ENCODE peak calls at places on chromosomes 12 and 14, in nine cellular contexts. Z, V, E, D, Y, O, R, A and U are unnamed samples.

GRCh38 chr12:93348568-93349435 is 28.9 kb upstream of the NUDT4 start:
- DNase-seq in R (no peak), O (no peak), V (no peak), D (no peak), E (no peak), Z (no peak), Y (peak), A (no peak), U (no peak)

GRCh38 chr12:96985515-96986362 is 78.7 kb downstream of the NEDD1 start:
- DNase-seq in A (no peak), Y (no peak), D (no peak), O (no peak), E (peak), R (peak), V (peak), Z (no peak), U (peak)

GRCh38 chr14:96117101-96117897 is 78.1 kb downstream of the C14orf132 start:
- DNase-seq in O (no peak), Z (no peak), V (no peak), A (no peak), E (no peak), Y (peak), D (no peak), R (no peak), U (no peak)

GRCh38 chr12:130916251-130916911 is 37.3 kb upstream of the ADGRD1 start:
- DNase-seq in Z (no peak), Y (peak), D (no peak), V (peak), R (peak), O (no peak), A (peak), E (peak), U (peak)

GRCh38 chr14:38065101-38065762 is 142.5 kb upstream of the SSTR1 start:
- DNase-seq in R (no peak), Y (no peak), D (no peak), E (no peak), A (no peak), Z (no peak), V (no peak), O (no peak), U (no peak)

GRCh38 chr14:100608586-100609330 is 21.5 kb upstream of the BEGAIN start:
- DNase-seq in Y (no peak), A (no peak), D (no peak), R (no peak), O (no peak), V (no peak), E (peak), Z (no peak), U (peak)

GRCh38 chr12:85794551-85794950 is 41.7 kb downstream of the RASSF9 start:
- DNase-seq in D (no peak), R (no peak), V (no peak), E (no peak), Z (no peak), O (no peak), A (peak), Y (peak), U (no peak)

GRCh38 chr12:125311050-125311449 is 245.8 kb downstream of the AACS start:
- DNase-seq in O (no peak), D (no peak), Y (no peak), Z (no peak), A (no peak), R (no peak), E (no peak), V (no peak), U (no peak)

GRCh38 chr12:30013051-30013450 is 229.3 kb upstream of the TMTC1 start:
- DNase-seq in E (no peak), O (no peak), Z (no peak), A (no peak), Y (peak), R (peak), V (no peak), D (no peak), U (no peak)

GRCh38 chr12:105912911-105913514 is 225.7 kb downstream of the NUAK1 start:
- DNase-seq in R (no peak), Y (peak), D (no peak), O (no peak), V (no peak), Z (no peak), E (no peak), A (peak), U (no peak)

GRCh38 chr14:78519863-78520262 is 349.7 kb downstream of the NRXN3 start:
- DNase-seq in E (peak), O (no peak), D (no peak), Z (no peak), V (no peak), Y (peak), A (no peak), R (peak), U (no peak)

GRCh38 chr12:78271546-78271945 is 440.9 kb downstream of the NAV3 start:
- DNase-seq in D (no peak), Z (no peak), Y (peak), O (no peak), E (no peak), V (no peak), R (no peak), A (peak), U (no peak)

GRCh38 chr12:118358607-118359540 is 13.8 kb downstream of the TAOK3 start:
- DNase-seq in D (no peak), O (no peak), Z (no peak), A (no peak), V (peak), Y (no peak), E (no peak), R (no peak), U (no peak)

DNA sequence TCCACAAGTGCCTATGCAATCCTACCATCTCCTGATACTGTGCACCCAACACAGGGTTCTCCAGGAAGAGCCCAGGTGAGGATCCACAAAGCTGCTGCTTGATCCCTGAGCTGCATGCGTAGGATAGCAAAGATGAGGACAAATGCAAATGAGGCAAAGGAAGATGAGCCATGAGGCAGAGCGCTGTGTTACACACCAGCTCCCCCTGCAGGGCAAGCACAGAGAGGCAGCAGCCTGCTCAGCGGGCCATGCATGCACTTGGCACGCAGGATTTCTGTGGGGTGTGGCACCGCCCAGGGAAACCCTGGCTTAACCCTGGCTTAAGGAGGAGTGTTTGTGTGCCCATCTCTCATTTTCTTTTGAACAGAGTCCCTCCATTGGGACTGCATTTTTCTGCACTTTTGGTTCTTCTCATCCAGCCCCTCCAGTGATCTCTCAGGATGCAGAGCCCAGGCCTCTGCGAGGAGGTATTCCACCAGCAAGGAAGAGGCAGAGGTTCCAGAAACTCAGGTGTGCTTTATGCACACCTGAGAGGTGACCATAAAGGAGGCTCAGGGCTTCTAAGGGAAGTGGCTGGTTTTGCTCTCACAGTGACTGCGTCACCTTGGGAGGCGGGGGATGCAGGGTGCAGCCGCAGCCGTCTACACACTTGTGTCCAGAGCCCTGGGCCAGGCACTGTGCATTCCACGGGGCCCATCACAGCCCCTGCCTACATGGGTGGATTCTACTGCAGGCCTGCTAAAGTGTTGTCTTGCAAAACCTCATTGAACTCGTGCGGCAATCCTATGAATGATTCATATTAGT is 973.3 kb upstream of the TMEM132C start:
- DNase-seq in E (peak), O (no peak), A (peak), D (peak), V (peak), R (peak), Z (no peak), Y (peak), U (peak)
- TF ChIP-seq CTCF in E (peak), O (no peak), A (peak), D (peak), V (peak), R (peak), Z (no peak), Y (peak), U (peak)

DNA sequence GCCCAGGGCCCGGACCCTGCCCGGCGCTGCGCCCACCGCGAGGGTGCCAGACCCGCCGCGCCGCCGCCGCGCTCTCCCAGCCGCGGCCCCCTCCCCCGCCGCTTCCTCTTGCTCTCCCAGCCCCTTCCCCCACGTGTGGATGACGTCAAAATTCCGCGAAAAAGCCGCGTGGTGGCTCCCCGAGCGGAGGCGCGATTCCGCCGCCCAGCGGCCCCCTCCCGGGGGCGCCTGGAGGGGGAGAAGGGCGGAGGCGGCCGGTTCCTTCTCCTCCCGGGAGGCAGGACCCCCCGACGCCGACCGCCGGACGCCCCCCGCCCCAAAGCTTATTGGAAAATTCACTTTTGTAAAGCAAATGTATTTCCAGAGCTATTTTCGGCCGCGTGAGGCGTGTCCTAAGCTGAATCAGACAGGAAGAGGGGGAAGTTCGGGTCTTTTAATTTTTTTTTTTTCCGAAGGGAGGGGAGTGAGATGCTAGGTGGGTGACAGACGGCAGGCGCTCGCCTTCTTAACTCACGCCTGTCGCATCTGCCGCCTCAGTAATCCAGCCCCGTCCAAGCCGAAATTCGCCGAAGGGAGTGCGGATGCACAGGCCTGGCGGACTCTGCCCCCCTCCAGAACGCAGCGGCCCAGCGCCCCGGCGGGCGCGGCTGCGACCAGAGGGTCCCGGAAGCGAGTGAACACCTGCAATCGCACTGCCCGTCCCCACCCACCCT is 4.1 kb upstream of the CCND2 start:
- DNase-seq in Z (no peak), A (no peak), V (no peak), R (peak), D (no peak), E (peak), Y (peak), O (peak), U (peak)
- TF ChIP-seq CTCF in Z (no peak), A (no peak), V (no peak), R (no peak), D (no peak), E (no peak), Y (no peak), O (no peak), U (peak)

GRCh38 chr12:68067762-68068376 is 78.6 kb downstream of the IFNG-AS1 start:
- DNase-seq in V (peak), Y (no peak), Z (no peak), R (no peak), D (no peak), O (no peak), E (no peak), A (peak), U (no peak)
- TF ChIP-seq CTCF in V (no peak), Y (peak), Z (no peak), R (no peak), D (peak), O (no peak), E (no peak), A (peak), U (no peak)

GRCh38 chr12:123404581-123404980 is 20.6 kb downstream of the KMT5A start:
- DNase-seq in E (no peak), A (no peak), R (no peak), D (no peak), Z (no peak), Y (no peak), O (no peak), V (no peak), U (no peak)

DNA sequence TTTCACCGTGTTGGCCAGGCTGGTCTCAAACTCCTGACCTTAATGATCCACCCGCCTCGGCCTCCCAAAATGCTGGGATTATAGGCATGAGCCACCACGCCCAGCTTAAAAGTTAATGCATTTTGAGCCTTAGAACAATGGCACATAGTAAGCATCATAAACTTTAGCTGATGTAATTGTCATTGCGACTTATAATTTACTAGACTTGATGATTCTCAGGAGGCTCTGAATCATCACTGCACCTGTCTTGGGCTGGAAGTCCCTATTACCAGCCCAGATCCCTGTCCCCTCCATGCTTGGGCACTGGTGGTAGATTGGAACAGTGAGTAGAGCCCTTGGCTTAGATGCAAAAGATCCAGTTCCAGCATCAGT is 26.1 kb downstream of the KMT5A start:
- DNase-seq in D (no peak), A (no peak), R (no peak), Y (no peak), E (no peak), Z (no peak), O (no peak), V (no peak), U (no peak)
- TF ChIP-seq CTCF in D (no peak), A (no peak), R (no peak), Y (no peak), E (no peak), Z (no peak), O (no peak), V (no peak), U (no peak)

GRCh38 chr12:50003595-50003994 is 21.7 kb downstream of the RACGAP1 start:
- DNase-seq in A (peak), Y (peak), E (no peak), V (no peak), D (no peak), R (no peak), O (no peak), Z (no peak), U (no peak)

GRCh38 chr12:49998453-49998852 is 25.7 kb downstream of the AQP6 start:
- DNase-seq in R (no peak), O (no peak), A (no peak), Y (no peak), E (no peak), Z (no peak), V (no peak), D (no peak), U (no peak)
- TF ChIP-seq CTCF in R (no peak), O (no peak), A (no peak), Y (no peak), E (no peak), Z (no peak), V (no peak), D (no peak), U (no peak)

GRCh38 chr14:102212845-102213244 is 73.1 kb downstream of the WDR20 start:
- DNase-seq in Z (no peak), R (no peak), A (no peak), O (no peak), D (no peak), E (no peak), Y (no peak), V (no peak), U (peak)

GRCh38 chr14:102215071-102215470 is 75.4 kb downstream of the WDR20 start:
- DNase-seq in D (peak), V (no peak), A (peak), E (no peak), Y (peak), R (no peak), Z (no peak), O (no peak), U (peak)

GRCh38 chr14:102215522-102216250 is 76.0 kb downstream of the WDR20 start:
- DNase-seq in V (no peak), Y (peak), E (no peak), O (no peak), R (no peak), D (no peak), Z (no peak), A (no peak), U (no peak)

GRCh38 chr14:102213470-102213869 is 73.8 kb downstream of the WDR20 start:
- DNase-seq in Y (no peak), D (no peak), E (no peak), Z (no peak), R (no peak), O (no peak), A (no peak), V (no peak), U (peak)

DNA sequence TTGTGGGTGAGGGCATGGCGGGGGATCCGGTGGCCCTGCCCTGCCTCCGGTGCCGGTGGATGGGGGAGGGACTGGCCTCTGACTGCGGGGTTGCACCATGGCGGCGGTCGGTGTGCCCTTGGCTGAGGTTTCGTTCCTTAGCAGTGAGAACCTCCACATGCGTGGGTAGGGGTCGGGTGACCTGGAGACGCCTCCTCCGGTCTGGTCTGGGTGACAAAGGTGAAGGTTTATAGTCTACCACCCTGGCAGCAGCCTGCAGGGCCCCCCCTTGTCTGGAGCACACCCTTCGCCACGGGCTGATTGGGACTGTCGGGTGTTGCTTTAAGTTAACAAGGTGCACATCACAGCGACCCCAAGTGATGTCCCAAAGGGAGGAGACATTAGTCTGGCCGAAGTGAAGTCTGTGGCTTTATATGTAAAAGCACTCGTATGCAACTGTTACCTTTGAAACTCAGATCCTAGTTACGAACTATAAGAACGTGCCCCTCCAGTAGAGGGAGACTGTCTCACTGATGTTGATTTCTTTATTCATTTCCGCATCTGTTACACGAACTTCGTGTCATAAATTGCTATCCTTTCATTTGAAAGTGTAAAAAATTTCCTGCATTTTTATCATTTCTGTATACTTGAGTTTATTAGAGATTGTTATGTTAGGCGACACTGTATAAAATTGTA is 74.4 kb downstream of the WDR20 start:
- DNase-seq in E (no peak), V (peak), R (no peak), D (no peak), A (no peak), Y (no peak), Z (no peak), O (no peak), U (peak)
- TF ChIP-seq CTCF in E (no peak), V (peak), R (no peak), D (peak), A (no peak), Y (no peak), Z (no peak), O (no peak), U (peak)

GRCh38 chr12:67666605-67667004 is 18.1 kb downstream of the DYRK2 start:
- DNase-seq in D (no peak), A (no peak), Z (no peak), R (no peak), O (no peak), V (no peak), E (no peak), Y (no peak), U (no peak)
- TF ChIP-seq CTCF in D (no peak), A (no peak), Z (no peak), R (no peak), O (no peak), V (no peak), E (no peak), Y (no peak), U (no peak)

GRCh38 chr12:88578821-88579518 is 1.3 kb downstream of the KITLG start:
- DNase-seq in E (no peak), V (peak), R (peak), D (no peak), Z (no peak), A (no peak), Y (no peak), O (no peak), U (no peak)
- TF ChIP-seq CTCF in E (peak), V (no peak), R (peak), D (peak), Z (peak), A (peak), Y (peak), O (no peak), U (peak)

DNA sequence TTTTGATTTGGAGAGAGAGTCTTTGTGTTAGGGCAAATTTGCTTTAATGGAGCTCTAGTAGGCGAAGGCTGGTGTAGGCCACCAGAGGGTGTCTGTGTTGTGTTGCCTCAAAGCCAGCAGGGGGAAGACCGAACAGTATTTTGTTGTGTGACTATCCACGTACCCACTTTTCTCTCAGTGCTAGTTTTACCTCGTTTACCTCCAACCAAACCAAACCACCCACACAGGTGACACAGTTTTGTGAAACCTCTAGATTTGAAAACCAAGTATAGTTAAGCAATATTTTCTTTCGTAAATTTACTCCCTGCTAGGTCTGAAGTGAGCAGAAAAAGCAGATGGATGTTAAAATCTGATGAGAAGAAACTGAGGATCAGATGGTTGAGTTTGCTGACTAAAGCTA is 36.3 kb upstream of the NPFF start:
- DNase-seq in E (peak), A (peak), D (peak), Y (peak), O (no peak), R (peak), Z (no peak), V (peak), U (no peak)
- TF ChIP-seq CTCF in E (peak), A (peak), D (peak), Y (peak), O (no peak), R (peak), Z (peak), V (peak), U (peak)

GRCh38 chr12:121799175-121799841 is 4.5 kb upstream of the SETD1B start:
- DNase-seq in Z (no peak), V (peak), A (peak), E (peak), D (no peak), Y (peak), R (peak), O (no peak), U (peak)
- TF ChIP-seq CTCF in Z (no peak), V (no peak), A (no peak), E (no peak), D (no peak), Y (no peak), R (no peak), O (no peak), U (peak)